ENCODE peak calls at places on chromosomes 12 and 14, in eight cellular contexts. N, G, C, M, X, H, O and T are unnamed samples.

GRCh38 chr12:70540996-70541395 is 96.2 kb downstream of the PTPRB start:
- DNase-seq in O (no peak), X (no peak), C (no peak), N (no peak), H (no peak), G (no peak), M (no peak), T (no peak)

GRCh38 chr12:182381-182883 is 31.5 kb downstream of the SLC6A12 start:
- DNase-seq in X (no peak), G (no peak), H (no peak), C (no peak), O (no peak), N (no peak), M (no peak), T (no peak)

GRCh38 chr12:115857923-115858322 is 419.6 kb downstream of the MED13L start:
- DNase-seq in M (no peak), O (no peak), X (no peak), H (no peak), G (no peak), C (no peak), N (no peak), T (no peak)

GRCh38 chr12:121283841-121284240 is 12.7 kb downstream of the CAMKK2 start:
- DNase-seq in X (no peak), M (no peak), G (no peak), H (no peak), C (no peak), O (no peak), N (no peak), T (no peak)

GRCh38 chr14:95222870-95223398 is 65.6 kb upstream of the DICER1 start:
- DNase-seq in M (no peak), G (no peak), N (no peak), C (no peak), H (no peak), O (no peak), X (no peak), T (no peak)

GRCh38 chr14:24277606-24278321 is 6.4 kb upstream of the RABGGTA start:
- DNase-seq in C (no peak), M (no peak), O (no peak), X (no peak), H (no peak), N (peak), G (no peak), T (no peak)

GRCh38 chr12:23238190-23238589 is 613.2 kb downstream of the ETNK1 start:
- DNase-seq in H (no peak), G (no peak), C (no peak), M (no peak), O (no peak), X (no peak), N (no peak), T (no peak)

GRCh38 chr14:61218765-61219164 is 62.4 kb downstream of the TMEM30B start:
- DNase-seq in M (no peak), G (no peak), H (no peak), X (no peak), C (no peak), O (no peak), N (no peak), T (no peak)

GRCh38 chr12:57838594-57839302 is 7.8 kb downstream of the CTDSP2 start:
- DNase-seq in N (no peak), G (no peak), O (no peak), M (no peak), H (no peak), C (no peak), X (peak), T (no peak)

GRCh38 chr12:95809000-95809680 is 18.6 kb upstream of the NTN4 start:
- DNase-seq in G (no peak), X (no peak), M (no peak), O (no peak), C (no peak), N (no peak), H (no peak), T (no peak)

GRCh38 chr12:45215419-45216296 is at the start of gene ANO6:
- DNase-seq in G (peak), N (peak), X (peak), C (peak), M (peak), H (peak), O (no peak), T (peak)

GRCh38 chr12:76345569-76345968 is 2.6 kb downstream of the BBS10 start:
- DNase-seq in X (no peak), H (no peak), N (no peak), M (no peak), O (no peak), C (no peak), G (no peak), T (no peak)

GRCh38 chr14:101200008-101200649 is 296.6 kb upstream of the RTL1 start:
- DNase-seq in O (no peak), H (no peak), C (no peak), M (no peak), G (no peak), X (no peak), N (peak), T (no peak)

GRCh38 chr14:76901171-76902055 is 75.2 kb downstream of the LRRC74A start:
- DNase-seq in G (no peak), C (no peak), H (no peak), O (no peak), X (no peak), M (no peak), N (no peak), T (no peak)

GRCh38 chr14:93102141-93102540 is 13.6 kb downstream of the ITPK1 start:
- DNase-seq in C (no peak), O (no peak), H (no peak), N (no peak), M (no peak), X (no peak), G (no peak), T (no peak)

GRCh38 chr12:88985631-88986030 is 366.7 kb downstream of the DUSP6 start:
- DNase-seq in H (no peak), M (no peak), G (no peak), O (no peak), N (no peak), C (no peak), X (no peak), T (no peak)